ENCODE peak calls at places on chromosomes 6 and 20, in eight cellular contexts. C is SJSA1, D is MM.1S, O is mammary epithelial cell, Y is GM23248, K is testis, T is cardiac muscle cell, X is A549. P is an unnamed sample. For H3K4me1, the result is how much of the 10 kb centered on the place peaks cover.

GRCh38 chr6:79803917-79804316 is 143.4 kb downstream of the ELOVL4 start:
- DNase-seq in T (no peak), Y (no peak), C (no peak), K (no peak), D (no peak), O (no peak), X (no peak), P (no peak)

GRCh38 chr6:165163519-165163918 is 145.9 kb downstream of the C6orf118 start:
- DNase-seq in T (no peak), Y (no peak), X (no peak), C (no peak), D (no peak), K (no peak), O (no peak), P (no peak)

GRCh38 chr20:56447227-56447626 is 21.2 kb upstream of the RTF2 start:
- DNase-seq in D (no peak), Y (no peak), C (no peak), K (no peak), O (no peak), X (no peak), T (no peak), P (no peak)

GRCh38 chr6:79330723-79331122 is 96.2 kb upstream of the HMGN3 start:
- DNase-seq in T (no peak), C (no peak), Y (peak), K (no peak), D (no peak), X (no peak), O (peak), P (no peak)

GRCh38 chr6:27809067-27809938 is 102.9 kb downstream of the OR2B2 start:
- DNase-seq in X (no peak), O (no peak), T (no peak), K (no peak), C (no peak), D (no peak), Y (no peak), P (no peak)

GRCh38 chr6:161618816-161619454 is 345.1 kb upstream of the AGPAT4 start:
- DNase-seq in D (peak), Y (peak), X (peak), O (peak), C (peak), T (peak), K (peak), P (no peak)

GRCh38 chr6:151025076-151025475 is 159.6 kb downstream of the MTHFD1L start:
- DNase-seq in T (no peak), X (no peak), Y (no peak), O (no peak), K (peak), D (no peak), C (no peak), P (no peak)

GRCh38 chr20:42179768-42180167 is 561.6 kb upstream of the CHD6 start:
- DNase-seq in X (peak), D (peak), Y (peak), C (no peak), K (peak), T (peak), O (no peak), P (no peak)

GRCh38 chr20:50453533-50453932 is 56.6 kb upstream of the PTPN1 start:
- DNase-seq in D (no peak), X (no peak), C (no peak), Y (no peak), K (no peak), O (no peak), T (no peak), P (no peak)

GRCh38 chr20:46212252-46212651 is 94.1 kb downstream of the CD40 start:
- DNase-seq in Y (no peak), O (no peak), X (no peak), T (no peak), C (no peak), K (no peak), D (no peak), P (no peak)

GRCh38 chr6:68235192-68235812 is 399.8 kb upstream of the ADGRB3 start:
- DNase-seq in O (no peak), T (no peak), C (no peak), Y (no peak), X (no peak), K (no peak), D (no peak), P (no peak)

GRCh38 chr20:33299111-33299603 is 16.1 kb downstream of the BPIFB1 start:
- DNase-seq in T (peak), Y (peak), K (peak), O (peak), X (peak), C (peak), D (peak), P (no peak)

GRCh38 chr6:53315086-53315724 is 33.5 kb downstream of the ELOVL5 start:
- DNase-seq in T (no peak), Y (no peak), K (no peak), D (no peak), O (no peak), C (no peak), X (no peak), P (no peak)
- H3K4me1 ChIP-seq in T (under half), Y (under half), K (under half), D (under half), O (under half), C (under half), X (half or more), P (under half)

GRCh38 chr6:10528170-10528981 is 7.2 kb downstream of the GCNT2 start:
- DNase-seq in D (peak), O (no peak), Y (no peak), X (peak), T (no peak), C (peak), K (no peak), P (no peak)
- H3K4me3 ChIP-seq in D (peak), O (no peak), Y (no peak), X (peak), T (no peak), C (peak), K (peak), P (no peak)

DNA sequence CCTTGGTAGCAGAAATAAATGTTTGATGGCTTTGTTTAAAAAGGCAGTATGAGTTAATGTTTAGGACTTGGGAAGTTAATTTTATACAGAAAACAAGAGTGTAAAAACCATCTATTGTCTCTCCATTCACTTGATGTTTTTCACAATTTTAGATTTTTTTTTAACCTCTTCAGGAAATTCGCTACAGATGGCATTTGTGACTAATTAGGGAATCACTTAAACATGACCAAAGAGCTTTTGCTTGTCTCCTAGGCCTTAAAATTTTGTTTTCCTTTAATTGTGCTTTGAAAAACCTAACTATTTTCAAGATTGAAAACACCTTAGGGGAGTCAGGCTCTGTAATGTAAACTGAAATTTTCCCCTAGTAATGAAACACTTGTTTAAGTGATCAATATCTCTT is 17.3 kb downstream of the TULP4 start:
- DNase-seq in X (no peak), K (no peak), D (no peak), C (no peak), Y (peak), T (no peak), O (no peak), P (no peak)
- H3K4me1 ChIP-seq in X (under half), K (under half), D (under half), C (under half), Y (under half), T (under half), O (under half), P (under half)

DNA sequence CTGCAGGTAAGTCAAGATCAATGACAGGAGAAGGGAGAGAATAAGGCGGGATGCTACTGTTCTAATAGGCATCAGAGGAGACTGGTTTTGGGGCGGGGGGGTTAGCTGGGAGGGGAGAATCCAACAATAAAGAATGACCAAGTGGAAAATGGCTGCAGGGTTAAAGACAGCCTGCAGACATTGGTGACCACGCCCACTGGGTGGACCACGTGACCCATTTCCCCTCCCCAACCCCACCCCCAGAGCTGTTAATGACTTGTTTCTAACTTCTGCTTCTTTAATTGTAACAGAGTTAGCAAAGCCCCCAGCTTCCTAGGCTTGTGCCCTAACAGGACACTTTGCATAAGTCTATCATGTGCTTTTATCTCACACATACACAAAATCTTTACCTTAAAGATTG is 344.5 kb downstream of the KIF16B start:
- DNase-seq in X (no peak), K (peak), O (no peak), T (no peak), D (no peak), Y (no peak), C (no peak), P (no peak)
- H3K4me3 ChIP-seq in X (no peak), K (peak), O (no peak), T (no peak), D (no peak), Y (no peak), C (no peak), P (no peak)

GRCh38 chr6:15254074-15254975 is 8.5 kb downstream of the JARID2 start:
- DNase-seq in O (no peak), T (no peak), X (peak), Y (peak), D (no peak), K (no peak), C (peak), P (no peak)

GRCh38 chr6:15252205-15252604 is 6.3 kb downstream of the JARID2 start:
- DNase-seq in D (no peak), T (no peak), X (no peak), Y (no peak), C (no peak), K (no peak), O (no peak), P (no peak)

GRCh38 chr6:15253107-15254073 is 7.5 kb downstream of the JARID2 start:
- DNase-seq in C (no peak), Y (no peak), D (no peak), O (no peak), X (no peak), K (no peak), T (no peak), P (no peak)

GRCh38 chr6:15256538-15257222 is 10.8 kb downstream of the JARID2 start:
- DNase-seq in C (peak), Y (no peak), X (no peak), T (no peak), O (no peak), K (no peak), D (no peak), P (no peak)

DNA sequence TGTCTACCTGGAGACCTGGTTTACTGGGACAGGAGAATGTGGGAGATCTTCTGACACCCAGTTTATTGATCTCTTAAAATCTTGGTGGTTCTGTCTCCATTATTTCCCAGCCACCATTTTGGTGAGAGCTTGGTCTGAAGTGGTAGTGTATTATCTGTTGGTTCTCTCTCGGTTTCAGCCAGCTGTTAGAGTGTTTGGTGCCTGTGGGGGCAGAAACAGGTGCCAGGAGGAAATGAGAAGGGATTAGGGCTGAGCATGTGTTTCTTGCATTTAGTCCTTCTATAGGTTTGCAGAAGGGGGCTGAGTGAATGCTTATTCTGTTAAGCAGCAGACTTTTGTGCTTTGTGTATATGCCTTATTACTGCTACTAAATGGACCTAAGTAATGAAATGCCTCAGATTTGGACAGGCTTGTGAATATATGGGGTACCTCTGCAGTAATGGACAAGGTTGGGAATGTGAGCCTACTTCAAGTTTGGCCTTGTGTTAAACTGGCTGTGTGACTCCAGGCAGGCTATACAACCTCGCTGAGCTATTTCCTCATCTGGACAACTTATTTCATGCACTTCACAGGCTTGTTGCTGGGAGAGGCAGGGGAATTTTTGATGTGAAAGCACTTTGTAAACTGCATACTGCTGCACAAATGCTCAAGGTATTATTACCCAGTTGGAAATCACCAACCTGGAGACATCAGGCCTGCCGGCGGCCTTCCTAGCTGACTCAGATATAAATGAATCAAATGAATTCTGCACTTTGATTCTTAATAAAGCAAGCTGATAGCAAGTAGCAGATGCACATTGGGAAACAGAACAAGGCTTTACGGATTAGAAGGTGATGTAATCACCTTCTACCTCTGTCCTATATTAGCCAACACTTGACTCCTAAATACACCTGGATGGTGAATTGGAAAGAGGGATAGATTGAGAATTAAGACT is 9.9 kb downstream of the JARID2 start:
- DNase-seq in X (no peak), T (no peak), O (peak), C (no peak), Y (no peak), D (peak), K (no peak), P (no peak)
- H3K4me1 ChIP-seq in X (under half), T (under half), O (under half), C (half or more), Y (under half), D (half or more), K (under half), P (under half)

DNA sequence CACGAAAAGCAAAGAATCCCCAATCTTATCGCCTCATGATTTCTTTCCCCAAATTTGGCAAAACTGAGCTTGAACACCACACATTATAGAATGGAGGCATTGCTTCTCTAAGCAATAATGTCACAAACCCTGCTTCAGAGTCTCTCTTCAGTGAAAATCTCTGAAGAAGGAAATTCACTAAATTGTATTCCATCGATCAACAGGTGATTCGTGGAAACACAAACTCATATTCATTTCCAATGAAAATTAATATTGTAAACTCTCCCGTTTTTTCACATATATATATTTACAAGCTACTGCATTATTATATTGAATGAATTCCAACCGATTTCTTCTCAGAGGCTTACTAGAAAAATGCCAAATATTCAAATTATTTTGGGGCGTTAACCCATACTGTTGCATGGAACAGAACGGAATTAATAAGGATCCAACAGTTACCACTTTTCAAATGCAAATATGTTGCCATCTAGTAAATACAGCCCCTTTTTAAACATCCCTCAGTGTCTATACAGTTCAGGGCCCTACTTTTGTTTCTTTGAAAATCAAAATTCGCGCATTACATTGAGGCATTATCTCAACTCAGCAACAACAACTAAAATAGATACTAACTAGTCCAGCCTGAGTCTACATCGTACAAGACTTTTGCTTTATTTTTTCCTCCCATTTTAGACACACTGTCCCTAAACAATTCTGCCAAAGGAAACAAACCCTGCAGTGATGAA is 1.3 kb downstream of the KIF13A start:
- DNase-seq in Y (no peak), K (no peak), X (no peak), C (no peak), O (no peak), D (no peak), T (no peak), P (no peak)
- H3K4me3 ChIP-seq in Y (peak), K (peak), X (peak), C (peak), O (peak), D (no peak), T (peak), P (peak)

GRCh38 chr6:20575691-20576451 is 41.6 kb downstream of the CDKAL1 start:
- DNase-seq in T (no peak), Y (no peak), K (no peak), C (no peak), D (no peak), O (no peak), X (no peak), P (no peak)

GRCh38 chr6:20574355-20574754 is 40.1 kb downstream of the CDKAL1 start:
- DNase-seq in O (no peak), T (no peak), X (no peak), C (no peak), K (no peak), Y (no peak), D (no peak), P (no peak)

GRCh38 chr6:20572940-20573339 is 38.7 kb downstream of the CDKAL1 start:
- DNase-seq in T (no peak), O (peak), C (no peak), K (no peak), X (no peak), D (no peak), Y (peak), P (no peak)

GRCh38 chr6:20577280-20577679 is 43.0 kb downstream of the CDKAL1 start:
- DNase-seq in C (no peak), K (no peak), O (no peak), X (no peak), D (no peak), Y (no peak), T (no peak), P (no peak)

GRCh38 chr6:20575125-20575524 is 40.9 kb downstream of the CDKAL1 start:
- DNase-seq in T (no peak), K (no peak), D (no peak), Y (no peak), X (no peak), O (no peak), C (no peak), P (no peak)
- H3K4me1 ChIP-seq in T (under half), K (under half), D (under half), Y (under half), X (under half), O (under half), C (under half), P (under half)

GRCh38 chr6:139659711-139660110 is 285.3 kb upstream of the CITED2 start:
- DNase-seq in T (no peak), D (no peak), Y (no peak), X (no peak), O (no peak), K (no peak), C (no peak), P (no peak)
- H3K4me3 ChIP-seq in T (no peak), D (no peak), Y (no peak), X (no peak), O (no peak), K (no peak), C (no peak), P (no peak)